ENCODE peak calls at places on chromosomes 6 and 20, in four cellular contexts. One of them, this sample, is unnamed.

GRCh38 chr6:13454286-13455221 is 32.8 kb downstream of the GFOD1 start:
- DNase-seq in AG09309: no peak
- DNase-seq in HT1080: peak
- DNase-seq in stimulated activated CD8-positive, alpha-beta memory T cell treated with anti-CD3 and anti-CD28 coated beads, Interleukin-15, amount 100 ng/mL, for 1 hour: peak
- DNase-seq in this sample: peak

GRCh38 chr6:11459002-11459658 is 78.4 kb upstream of the TMEM170B start:
- DNase-seq in AG09309: no peak
- DNase-seq in HT1080: no peak
- DNase-seq in stimulated activated CD8-positive, alpha-beta memory T cell treated with anti-CD3 and anti-CD28 coated beads, Interleukin-15, amount 100 ng/mL, for 1 hour: no peak
- DNase-seq in this sample: peak

GRCh38 chr6:75751443-75751842 is 2.4 kb downstream of the MYO6 start:
- DNase-seq in AG09309: no peak
- DNase-seq in HT1080: no peak
- DNase-seq in stimulated activated CD8-positive, alpha-beta memory T cell treated with anti-CD3 and anti-CD28 coated beads, Interleukin-15, amount 100 ng/mL, for 1 hour: no peak
- DNase-seq in this sample: no peak

GRCh38 chr20:10249048-10249770 is 30.6 kb downstream of the SNAP25 start:
- DNase-seq in AG09309: no peak
- DNase-seq in HT1080: no peak
- DNase-seq in stimulated activated CD8-positive, alpha-beta memory T cell treated with anti-CD3 and anti-CD28 coated beads, Interleukin-15, amount 100 ng/mL, for 1 hour: no peak
- DNase-seq in this sample: no peak

GRCh38 chr6:149425224-149425623 is 25.2 kb downstream of the SUMO4 start:
- DNase-seq in AG09309: no peak
- DNase-seq in HT1080: no peak
- DNase-seq in stimulated activated CD8-positive, alpha-beta memory T cell treated with anti-CD3 and anti-CD28 coated beads, Interleukin-15, amount 100 ng/mL, for 1 hour: no peak
- DNase-seq in this sample: no peak

GRCh38 chr20:47032969-47033578 is 138.4 kb downstream of the EYA2 start:
- DNase-seq in AG09309: no peak
- DNase-seq in HT1080: no peak
- DNase-seq in stimulated activated CD8-positive, alpha-beta memory T cell treated with anti-CD3 and anti-CD28 coated beads, Interleukin-15, amount 100 ng/mL, for 1 hour: no peak
- DNase-seq in this sample: no peak

GRCh38 chr6:90406957-90407356 is 110.3 kb upstream of the BACH2 start:
- DNase-seq in AG09309: no peak
- DNase-seq in HT1080: no peak
- DNase-seq in stimulated activated CD8-positive, alpha-beta memory T cell treated with anti-CD3 and anti-CD28 coated beads, Interleukin-15, amount 100 ng/mL, for 1 hour: no peak
- DNase-seq in this sample: no peak

GRCh38 chr6:81450180-81450579 is 302.3 kb downstream of the TENT5A start:
- DNase-seq in AG09309: peak
- DNase-seq in HT1080: peak
- DNase-seq in stimulated activated CD8-positive, alpha-beta memory T cell treated with anti-CD3 and anti-CD28 coated beads, Interleukin-15, amount 100 ng/mL, for 1 hour: no peak
- DNase-seq in this sample: peak

GRCh38 chr6:128302942-128303341 is 217.5 kb downstream of the PTPRK start:
- DNase-seq in AG09309: no peak
- DNase-seq in HT1080: no peak
- DNase-seq in stimulated activated CD8-positive, alpha-beta memory T cell treated with anti-CD3 and anti-CD28 coated beads, Interleukin-15, amount 100 ng/mL, for 1 hour: no peak
- DNase-seq in this sample: no peak

GRCh38 chr6:99739526-99739925 is 132.9 kb downstream of the PRDM13 start:
- DNase-seq in AG09309: no peak
- DNase-seq in HT1080: no peak
- DNase-seq in stimulated activated CD8-positive, alpha-beta memory T cell treated with anti-CD3 and anti-CD28 coated beads, Interleukin-15, amount 100 ng/mL, for 1 hour: no peak
- DNase-seq in this sample: no peak

GRCh38 chr20:10987651-10988383 is 314.0 kb upstream of the JAG1 start:
- DNase-seq in AG09309: no peak
- DNase-seq in HT1080: no peak
- DNase-seq in stimulated activated CD8-positive, alpha-beta memory T cell treated with anti-CD3 and anti-CD28 coated beads, Interleukin-15, amount 100 ng/mL, for 1 hour: no peak
- DNase-seq in this sample: no peak

GRCh38 chr6:142784344-142784743 is 160.6 kb downstream of the HIVEP2 start:
- DNase-seq in AG09309: no peak
- DNase-seq in HT1080: no peak
- DNase-seq in stimulated activated CD8-positive, alpha-beta memory T cell treated with anti-CD3 and anti-CD28 coated beads, Interleukin-15, amount 100 ng/mL, for 1 hour: no peak
- DNase-seq in this sample: peak

GRCh38 chr20:5031206-5031557 is 29.9 kb upstream of the SLC23A2 start:
- DNase-seq in AG09309: no peak
- DNase-seq in HT1080: no peak
- DNase-seq in stimulated activated CD8-positive, alpha-beta memory T cell treated with anti-CD3 and anti-CD28 coated beads, Interleukin-15, amount 100 ng/mL, for 1 hour: no peak
- DNase-seq in this sample: no peak

GRCh38 chr6:109720336-109720735 is 29.2 kb downstream of the FIG4 start:
- DNase-seq in AG09309: no peak
- DNase-seq in HT1080: no peak
- DNase-seq in stimulated activated CD8-positive, alpha-beta memory T cell treated with anti-CD3 and anti-CD28 coated beads, Interleukin-15, amount 100 ng/mL, for 1 hour: no peak
- DNase-seq in this sample: no peak

GRCh38 chr6:156508923-156509322 is 268.3 kb upstream of the ARID1B start:
- DNase-seq in AG09309: no peak
- DNase-seq in HT1080: peak
- DNase-seq in stimulated activated CD8-positive, alpha-beta memory T cell treated with anti-CD3 and anti-CD28 coated beads, Interleukin-15, amount 100 ng/mL, for 1 hour: no peak
- DNase-seq in this sample: peak

GRCh38 chr6:47822856-47823554 is 41.2 kb downstream of the OPN5 start:
- DNase-seq in AG09309: no peak
- DNase-seq in HT1080: peak
- DNase-seq in stimulated activated CD8-positive, alpha-beta memory T cell treated with anti-CD3 and anti-CD28 coated beads, Interleukin-15, amount 100 ng/mL, for 1 hour: no peak
- DNase-seq in this sample: no peak

GRCh38 chr6:122609881-122610689 is at the start of gene PKIB:
- DNase-seq in AG09309: no peak
- DNase-seq in HT1080: no peak
- DNase-seq in stimulated activated CD8-positive, alpha-beta memory T cell treated with anti-CD3 and anti-CD28 coated beads, Interleukin-15, amount 100 ng/mL, for 1 hour: no peak
- DNase-seq in this sample: no peak

GRCh38 chr6:146902846-146903245 is 301.4 kb upstream of the STXBP5 start:
- DNase-seq in AG09309: no peak
- DNase-seq in HT1080: no peak
- DNase-seq in stimulated activated CD8-positive, alpha-beta memory T cell treated with anti-CD3 and anti-CD28 coated beads, Interleukin-15, amount 100 ng/mL, for 1 hour: no peak
- DNase-seq in this sample: no peak

GRCh38 chr6:139549561-139550070 is 175.2 kb upstream of the CITED2 start:
- DNase-seq in AG09309: no peak
- DNase-seq in HT1080: no peak
- DNase-seq in stimulated activated CD8-positive, alpha-beta memory T cell treated with anti-CD3 and anti-CD28 coated beads, Interleukin-15, amount 100 ng/mL, for 1 hour: no peak
- DNase-seq in this sample: no peak

GRCh38 chr6:5541751-5542432 is 280.6 kb downstream of the FARS2 start:
- DNase-seq in AG09309: no peak
- DNase-seq in HT1080: peak
- DNase-seq in stimulated activated CD8-positive, alpha-beta memory T cell treated with anti-CD3 and anti-CD28 coated beads, Interleukin-15, amount 100 ng/mL, for 1 hour: no peak
- DNase-seq in this sample: no peak

GRCh38 chr20:35273449-35274171 is 4.3 kb downstream of the MMP24OS start:
- DNase-seq in AG09309: no peak
- DNase-seq in HT1080: no peak
- DNase-seq in stimulated activated CD8-positive, alpha-beta memory T cell treated with anti-CD3 and anti-CD28 coated beads, Interleukin-15, amount 100 ng/mL, for 1 hour: no peak
- DNase-seq in this sample: no peak